ENCODE peak calls at places on chromosomes 3 and 15, in five cellular contexts. H, L, K, F and U are unnamed samples.

GRCh38 chr3:138729279-138729678 is 105.4 kb downstream of the PIK3CB start:
- DNase-seq in H (peak; percentile 0), L (no peak), K (no peak), F (no peak), U (no peak)

GRCh38 chr3:183533410-183534132 is 21.9 kb downstream of the KLHL6 start:
- DNase-seq in H (no peak), L (no peak), K (peak; percentile 6), F (peak; percentile 49), U (no peak)

GRCh38 chr15:73570355-73571032 is 62.7 kb downstream of the NPTN start:
- DNase-seq in H (no peak), L (no peak), K (no peak), F (no peak), U (no peak)

GRCh38 chr3:9779197-9779596 is 9.4 kb upstream of the CAMK1 start:
- DNase-seq in H (no peak), L (no peak), K (no peak), F (no peak), U (no peak)

GRCh38 chr3:58161435-58162398 is 49.1 kb downstream of the DNASE1L3 start:
- DNase-seq in H (peak; percentile 66), L (peak; percentile 98), K (peak; percentile 96), F (no peak), U (no peak)

GRCh38 chr3:72976182-72976825 is 20.3 kb upstream of the PPP4R2 start:
- DNase-seq in H (no peak), L (peak; percentile 48), K (peak; percentile 63), F (no peak), U (no peak)

GRCh38 chr3:61417352-61417751 is 144.0 kb upstream of the PTPRG start:
- DNase-seq in H (no peak), L (no peak), K (no peak), F (no peak), U (no peak)

GRCh38 chr3:146124141-146124801 is 36.7 kb downstream of the PLOD2 start:
- DNase-seq in H (no peak), L (no peak), K (peak; percentile 24), F (no peak), U (no peak)

GRCh38 chr15:53837263-53837662 is 77.8 kb upstream of the WDR72 start:
- DNase-seq in H (no peak), L (no peak), K (no peak), F (no peak), U (no peak)

GRCh38 chr3:117688583-117688982 is 979.0 kb downstream of the TUSC7 start:
- DNase-seq in H (no peak), L (no peak), K (no peak), F (peak; percentile 38), U (no peak)

GRCh38 chr3:6282920-6283319 is 578.0 kb upstream of the GRM7 start:
- DNase-seq in H (no peak), L (no peak), K (no peak), F (no peak), U (no peak)

GRCh38 chr3:133937756-133938601 is 42.3 kb upstream of the RAB6B start:
- DNase-seq in H (no peak), L (peak; percentile 70), K (no peak), F (peak; percentile 20), U (no peak)

GRCh38 chr15:66950114-66950513 is 115.3 kb upstream of the SMAD3 start:
- DNase-seq in H (no peak), L (no peak), K (no peak), F (no peak), U (no peak)

DNA sequence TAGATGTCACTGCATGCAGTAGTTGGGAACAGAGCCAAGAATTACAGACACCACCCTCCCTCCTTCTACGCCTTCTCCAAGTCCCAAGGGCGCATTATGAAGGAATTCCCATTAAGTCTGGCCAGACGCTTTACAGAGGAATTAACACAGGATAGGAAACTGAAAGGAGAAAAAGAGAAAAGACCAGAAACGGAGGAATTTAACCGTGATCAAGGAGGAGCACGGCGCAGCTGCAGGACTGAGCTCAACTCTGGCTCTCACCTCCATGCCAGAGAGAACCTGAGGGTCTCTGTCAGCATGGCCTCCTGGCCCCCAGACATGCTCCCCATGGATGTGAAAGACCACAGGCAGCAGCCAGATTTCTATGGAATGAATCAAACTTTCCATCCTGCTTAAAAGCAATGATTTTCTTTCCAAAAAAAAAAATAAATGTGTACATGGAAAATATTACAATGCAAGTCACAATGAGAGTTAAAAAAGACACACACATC is 13.7 kb downstream of the ATP10A start:
- DNase-seq in H (no peak), L (peak; percentile 83), K (peak; percentile 27), F (no peak), U (no peak)
- H3K18ac ChIP-seq in H (no peak overlapping the region), L (peak overlapping the region; percentile 12), K (no peak overlapping the region), F (no peak overlapping the region), U (no peak overlapping the region)

GRCh38 chr3:148459931-148460513 is 237.7 kb upstream of the AGTR1 start:
- DNase-seq in H (no peak), L (peak; percentile 23), K (peak; percentile 2), F (no peak), U (no peak)
- H3K18ac ChIP-seq in H (no peak overlapping the region), L (no peak overlapping the region), K (no peak overlapping the region), F (no peak overlapping the region), U (no peak overlapping the region)

DNA sequence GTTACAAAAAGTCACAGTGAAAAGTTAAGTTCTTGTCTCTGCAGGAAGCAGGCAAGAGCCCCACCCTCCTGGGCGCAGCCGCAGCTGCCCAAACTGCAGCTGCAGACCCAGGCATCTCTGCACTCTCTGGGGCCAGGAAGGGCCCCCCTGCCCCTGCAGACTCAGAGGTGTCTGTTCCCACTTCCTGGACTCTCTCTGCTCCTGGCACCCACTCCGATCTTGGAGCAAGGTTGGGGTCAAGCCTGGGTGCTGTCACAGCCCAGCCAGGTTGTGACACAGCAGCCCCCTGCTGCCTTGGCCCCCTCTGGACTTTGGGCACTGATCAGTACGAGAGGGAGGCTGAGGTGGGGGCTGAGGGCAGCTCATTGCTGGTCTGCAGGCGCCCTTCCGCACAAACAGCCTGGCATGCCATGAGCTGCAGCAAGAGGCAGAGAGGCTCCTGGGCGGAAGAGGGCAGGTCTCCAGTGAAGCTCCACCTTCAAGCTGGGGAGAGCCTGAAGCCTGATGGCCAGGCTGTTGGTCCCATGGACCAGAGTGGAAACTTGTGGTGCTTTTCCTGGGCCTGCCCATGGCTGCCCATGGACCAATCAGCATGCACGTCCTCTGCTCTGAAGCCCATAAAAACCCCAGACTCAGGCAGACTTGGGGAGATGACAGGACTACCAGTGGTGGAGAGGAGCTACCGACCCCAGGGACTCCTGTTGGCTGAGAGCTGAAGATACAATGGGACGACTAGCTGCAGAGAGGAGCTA is 42.9 kb upstream of the LRRFIP2 start:
- DNase-seq in H (no peak), L (no peak), K (no peak), F (no peak), U (no peak)
- H3K18ac ChIP-seq in H (no peak overlapping the region), L (no peak overlapping the region), K (no peak overlapping the region), F (no peak overlapping the region), U (no peak overlapping the region)

GRCh38 chr3:14235003-14235876 is 56.6 kb downstream of the LSM3 start:
- DNase-seq in H (peak; percentile 51), L (no peak), K (peak; percentile 38), F (no peak), U (no peak)
- H3K18ac ChIP-seq in H (no peak overlapping the region), L (peak overlapping the region; percentile 92), K (peak overlapping the region; percentile 62), F (no peak overlapping the region), U (no peak overlapping the region)

GRCh38 chr3:45995370-45996192 is at the start of gene FYCO1:
- DNase-seq in H (peak; percentile 93), L (peak; percentile 86), K (peak; percentile 92), F (peak; percentile 94), U (peak; percentile 67)
- H3K18ac ChIP-seq in H (no peak within 1 kb of the TSS), L (peak within 1 kb of the TSS; percentile 21), K (peak within 1 kb of the TSS; percentile 40), F (no peak within 1 kb of the TSS), U (peak within 1 kb of the TSS; percentile 94)

DNA sequence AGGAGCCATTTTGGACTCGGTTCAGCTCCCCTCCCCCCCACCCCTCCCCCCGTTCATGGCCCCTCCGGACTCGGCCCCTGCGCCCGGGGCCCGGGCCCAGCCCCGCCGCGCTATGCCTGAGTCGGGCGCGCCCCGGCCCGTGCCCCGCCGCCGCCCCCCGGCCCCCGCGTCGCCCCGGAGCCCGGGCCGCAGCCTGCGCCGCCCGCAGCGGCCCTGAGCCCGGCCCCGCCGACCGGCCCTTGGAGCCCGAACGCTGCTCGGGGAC is 156 bp downstream of the ACVR2B start:
- DNase-seq in H (no peak), L (no peak), K (no peak), F (no peak), U (no peak)
- H3K18ac ChIP-seq in H (peak overlapping the region; percentile 99), L (no peak overlapping the region), K (peak overlapping the region; percentile 70), F (peak overlapping the region; percentile 68), U (peak overlapping the region; percentile 99)

GRCh38 chr15:62896969-62897486 is 145.5 kb upstream of the TPM1 start:
- DNase-seq in H (peak; percentile 39), L (peak; percentile 99), K (peak; percentile 99), F (no peak), U (peak; percentile 36)

GRCh38 chr15:62896380-62896866 is 146.1 kb upstream of the TPM1 start:
- DNase-seq in H (peak; percentile 57), L (no peak), K (no peak), F (no peak), U (no peak)

GRCh38 chr15:62894322-62895085 is 148.0 kb upstream of the TPM1 start:
- DNase-seq in H (peak; percentile 46), L (peak; percentile 28), K (peak; percentile 45), F (no peak), U (no peak)

GRCh38 chr15:62895139-62895866 is 147.2 kb upstream of the TPM1 start:
- DNase-seq in H (no peak), L (peak; percentile 88), K (peak; percentile 86), F (no peak), U (no peak)

GRCh38 chr15:62895905-62896316 is 146.6 kb upstream of the TPM1 start:
- DNase-seq in H (peak; percentile 46), L (peak; percentile 95), K (peak; percentile 95), F (no peak), U (no peak)
- H3K18ac ChIP-seq in H (peak overlapping the region; percentile 23), L (peak overlapping the region; percentile 100), K (peak overlapping the region; percentile 99), F (peak overlapping the region; percentile 64), U (no peak overlapping the region)